ENCODE peak calls at places on chromosomes 12 and 14, in ten cellular contexts. One of them, this sample, is unnamed.

GRCh38 chr12:54624316-54625279 is 10.1 kb downstream of the LACRT start:
- DNase-seq in NCI-H2081 treated with DMSO at 0.1 percent for 48 hours: no peak
- DNase-seq in psoas muscle: no peak
- DNase-seq in body of pancreas: no peak
- DNase-seq in sigmoid colon: no peak
- DNase-seq in effector memory CD8-positive, alpha-beta T cell: no peak
- DNase-seq in H54: no peak
- DNase-seq in cardiac fibroblast: peak; percentile 13
- DNase-seq in activated naive CD4-positive, alpha-beta T cell treated with anti-CD3 and anti-CD28 coated beads, Interleukin-2, amount 10 ng/mL, durations not matched to agents 7 days and 5 days: no peak
- DNase-seq in Ammon's horn: no peak
- DNase-seq in this sample: no peak

GRCh38 chr14:99603471-99603933 is 505 bp downstream of the CCDC85C start:
- DNase-seq in Ammon's horn: no peak
- DNase-seq in body of pancreas: peak; percentile 52
- DNase-seq in psoas muscle: no peak
- DNase-seq in NCI-H2081 treated with DMSO at 0.1 percent for 48 hours: no peak
- DNase-seq in sigmoid colon: no peak
- DNase-seq in activated naive CD4-positive, alpha-beta T cell treated with anti-CD3 and anti-CD28 coated beads, Interleukin-2, amount 10 ng/mL, durations not matched to agents 7 days and 5 days: peak; percentile 65
- DNase-seq in effector memory CD8-positive, alpha-beta T cell: peak; percentile 46
- DNase-seq in cardiac fibroblast: peak; percentile 39
- DNase-seq in H54: peak; percentile 35
- DNase-seq in this sample: peak; percentile 36

GRCh38 chr14:78697341-78697740 is 527.2 kb downstream of the NRXN3 start:
- DNase-seq in cardiac fibroblast: peak; percentile 53
- DNase-seq in NCI-H2081 treated with DMSO at 0.1 percent for 48 hours: peak; percentile 7
- DNase-seq in H54: no peak
- DNase-seq in Ammon's horn: peak; percentile 7
- DNase-seq in activated naive CD4-positive, alpha-beta T cell treated with anti-CD3 and anti-CD28 coated beads, Interleukin-2, amount 10 ng/mL, durations not matched to agents 7 days and 5 days: no peak
- DNase-seq in sigmoid colon: no peak
- DNase-seq in effector memory CD8-positive, alpha-beta T cell: no peak
- DNase-seq in body of pancreas: no peak
- DNase-seq in psoas muscle: no peak
- DNase-seq in this sample: no peak

GRCh38 chr12:50932787-50933280 is 19.5 kb upstream of the HIGD1C start:
- DNase-seq in sigmoid colon: no peak
- DNase-seq in cardiac fibroblast: peak; percentile 22
- DNase-seq in Ammon's horn: no peak
- DNase-seq in effector memory CD8-positive, alpha-beta T cell: no peak
- DNase-seq in body of pancreas: no peak
- DNase-seq in psoas muscle: no peak
- DNase-seq in H54: no peak
- DNase-seq in NCI-H2081 treated with DMSO at 0.1 percent for 48 hours: no peak
- DNase-seq in activated naive CD4-positive, alpha-beta T cell treated with anti-CD3 and anti-CD28 coated beads, Interleukin-2, amount 10 ng/mL, durations not matched to agents 7 days and 5 days: no peak
- DNase-seq in this sample: no peak

GRCh38 chr12:30774599-30774998 is 19.8 kb upstream of the CAPRIN2 start:
- DNase-seq in NCI-H2081 treated with DMSO at 0.1 percent for 48 hours: no peak
- DNase-seq in sigmoid colon: no peak
- DNase-seq in psoas muscle: no peak
- DNase-seq in body of pancreas: no peak
- DNase-seq in Ammon's horn: no peak
- DNase-seq in effector memory CD8-positive, alpha-beta T cell: no peak
- DNase-seq in activated naive CD4-positive, alpha-beta T cell treated with anti-CD3 and anti-CD28 coated beads, Interleukin-2, amount 10 ng/mL, durations not matched to agents 7 days and 5 days: no peak
- DNase-seq in cardiac fibroblast: no peak
- DNase-seq in H54: no peak
- DNase-seq in this sample: no peak

GRCh38 chr12:120711411-120711810 is 1.2 kb downstream of the UNC119B start:
- DNase-seq in sigmoid colon: no peak
- DNase-seq in Ammon's horn: no peak
- DNase-seq in cardiac fibroblast: no peak
- DNase-seq in psoas muscle: no peak
- DNase-seq in NCI-H2081 treated with DMSO at 0.1 percent for 48 hours: no peak
- DNase-seq in activated naive CD4-positive, alpha-beta T cell treated with anti-CD3 and anti-CD28 coated beads, Interleukin-2, amount 10 ng/mL, durations not matched to agents 7 days and 5 days: no peak
- DNase-seq in body of pancreas: no peak
- DNase-seq in H54: no peak
- DNase-seq in effector memory CD8-positive, alpha-beta T cell: no peak
- DNase-seq in this sample: no peak

GRCh38 chr12:50887191-50887590 is 44.5 kb downstream of the TMPRSS12 start:
- DNase-seq in psoas muscle: no peak
- DNase-seq in H54: no peak
- DNase-seq in activated naive CD4-positive, alpha-beta T cell treated with anti-CD3 and anti-CD28 coated beads, Interleukin-2, amount 10 ng/mL, durations not matched to agents 7 days and 5 days: no peak
- DNase-seq in effector memory CD8-positive, alpha-beta T cell: no peak
- DNase-seq in body of pancreas: no peak
- DNase-seq in Ammon's horn: no peak
- DNase-seq in NCI-H2081 treated with DMSO at 0.1 percent for 48 hours: no peak
- DNase-seq in cardiac fibroblast: no peak
- DNase-seq in sigmoid colon: no peak
- DNase-seq in this sample: no peak

GRCh38 chr12:67925077-67925476 is 64.2 kb upstream of the IFNG-AS1 start:
- DNase-seq in cardiac fibroblast: no peak
- DNase-seq in H54: no peak
- DNase-seq in effector memory CD8-positive, alpha-beta T cell: no peak
- DNase-seq in body of pancreas: no peak
- DNase-seq in NCI-H2081 treated with DMSO at 0.1 percent for 48 hours: no peak
- DNase-seq in activated naive CD4-positive, alpha-beta T cell treated with anti-CD3 and anti-CD28 coated beads, Interleukin-2, amount 10 ng/mL, durations not matched to agents 7 days and 5 days: no peak
- DNase-seq in psoas muscle: no peak
- DNase-seq in Ammon's horn: no peak
- DNase-seq in sigmoid colon: no peak
- DNase-seq in this sample: no peak

GRCh38 chr14:29030121-29030520 is 263.5 kb downstream of the FOXG1 start:
- DNase-seq in Ammon's horn: peak; percentile 57
- DNase-seq in effector memory CD8-positive, alpha-beta T cell: no peak
- DNase-seq in psoas muscle: no peak
- DNase-seq in NCI-H2081 treated with DMSO at 0.1 percent for 48 hours: no peak
- DNase-seq in cardiac fibroblast: no peak
- DNase-seq in H54: no peak
- DNase-seq in activated naive CD4-positive, alpha-beta T cell treated with anti-CD3 and anti-CD28 coated beads, Interleukin-2, amount 10 ng/mL, durations not matched to agents 7 days and 5 days: no peak
- DNase-seq in body of pancreas: no peak
- DNase-seq in sigmoid colon: no peak
- DNase-seq in this sample: no peak

GRCh38 chr14:102055181-102055901 is 31.5 kb downstream of the HSP90AA1 start:
- DNase-seq in body of pancreas: peak; percentile 39
- DNase-seq in sigmoid colon: no peak
- DNase-seq in H54: peak; percentile 55
- DNase-seq in activated naive CD4-positive, alpha-beta T cell treated with anti-CD3 and anti-CD28 coated beads, Interleukin-2, amount 10 ng/mL, durations not matched to agents 7 days and 5 days: no peak
- DNase-seq in Ammon's horn: no peak
- DNase-seq in cardiac fibroblast: peak; percentile 50
- DNase-seq in NCI-H2081 treated with DMSO at 0.1 percent for 48 hours: no peak
- DNase-seq in effector memory CD8-positive, alpha-beta T cell: no peak
- DNase-seq in psoas muscle: peak; percentile 57
- DNase-seq in this sample: no peak

GRCh38 chr14:85090681-85091080 is 439.3 kb upstream of the FLRT2 start:
- DNase-seq in NCI-H2081 treated with DMSO at 0.1 percent for 48 hours: no peak
- DNase-seq in activated naive CD4-positive, alpha-beta T cell treated with anti-CD3 and anti-CD28 coated beads, Interleukin-2, amount 10 ng/mL, durations not matched to agents 7 days and 5 days: no peak
- DNase-seq in body of pancreas: no peak
- DNase-seq in sigmoid colon: no peak
- DNase-seq in psoas muscle: no peak
- DNase-seq in effector memory CD8-positive, alpha-beta T cell: no peak
- DNase-seq in Ammon's horn: no peak
- DNase-seq in H54: no peak
- DNase-seq in cardiac fibroblast: peak; percentile 11
- DNase-seq in this sample: no peak

GRCh38 chr12:75600146-75600545 is 88.7 kb upstream of the KRR1 start:
- DNase-seq in cardiac fibroblast: no peak
- DNase-seq in effector memory CD8-positive, alpha-beta T cell: no peak
- DNase-seq in activated naive CD4-positive, alpha-beta T cell treated with anti-CD3 and anti-CD28 coated beads, Interleukin-2, amount 10 ng/mL, durations not matched to agents 7 days and 5 days: no peak
- DNase-seq in sigmoid colon: no peak
- DNase-seq in body of pancreas: no peak
- DNase-seq in NCI-H2081 treated with DMSO at 0.1 percent for 48 hours: no peak
- DNase-seq in psoas muscle: no peak
- DNase-seq in H54: no peak
- DNase-seq in Ammon's horn: no peak
- DNase-seq in this sample: no peak

GRCh38 chr12:30988887-30989286 is 62.3 kb downstream of the TSPAN11 start:
- DNase-seq in effector memory CD8-positive, alpha-beta T cell: no peak
- DNase-seq in H54: no peak
- DNase-seq in sigmoid colon: no peak
- DNase-seq in psoas muscle: no peak
- DNase-seq in cardiac fibroblast: no peak
- DNase-seq in Ammon's horn: no peak
- DNase-seq in NCI-H2081 treated with DMSO at 0.1 percent for 48 hours: peak; percentile 41
- DNase-seq in activated naive CD4-positive, alpha-beta T cell treated with anti-CD3 and anti-CD28 coated beads, Interleukin-2, amount 10 ng/mL, durations not matched to agents 7 days and 5 days: no peak
- DNase-seq in body of pancreas: peak; percentile 72
- DNase-seq in this sample: no peak

GRCh38 chr14:69719501-69719951 is 47.4 kb upstream of the SRSF5 start:
- DNase-seq in sigmoid colon: peak; percentile 81
- DNase-seq in psoas muscle: no peak
- DNase-seq in body of pancreas: peak; percentile 66
- DNase-seq in activated naive CD4-positive, alpha-beta T cell treated with anti-CD3 and anti-CD28 coated beads, Interleukin-2, amount 10 ng/mL, durations not matched to agents 7 days and 5 days: no peak
- DNase-seq in Ammon's horn: no peak
- DNase-seq in NCI-H2081 treated with DMSO at 0.1 percent for 48 hours: no peak
- DNase-seq in H54: no peak
- DNase-seq in cardiac fibroblast: peak; percentile 100
- DNase-seq in effector memory CD8-positive, alpha-beta T cell: no peak
- DNase-seq in this sample: no peak

GRCh38 chr14:24965934-24966593 is 83.9 kb downstream of the STXBP6 start:
- DNase-seq in NCI-H2081 treated with DMSO at 0.1 percent for 48 hours: no peak
- DNase-seq in body of pancreas: peak; percentile 71
- DNase-seq in activated naive CD4-positive, alpha-beta T cell treated with anti-CD3 and anti-CD28 coated beads, Interleukin-2, amount 10 ng/mL, durations not matched to agents 7 days and 5 days: no peak
- DNase-seq in psoas muscle: no peak
- DNase-seq in H54: peak; percentile 5
- DNase-seq in cardiac fibroblast: peak; percentile 70
- DNase-seq in Ammon's horn: peak; percentile 58
- DNase-seq in sigmoid colon: peak; percentile 81
- DNase-seq in effector memory CD8-positive, alpha-beta T cell: no peak
- DNase-seq in this sample: no peak

GRCh38 chr14:102370305-102370809 is 7.6 kb downstream of the TECPR2 start:
- DNase-seq in sigmoid colon: no peak
- DNase-seq in NCI-H2081 treated with DMSO at 0.1 percent for 48 hours: no peak
- DNase-seq in activated naive CD4-positive, alpha-beta T cell treated with anti-CD3 and anti-CD28 coated beads, Interleukin-2, amount 10 ng/mL, durations not matched to agents 7 days and 5 days: no peak
- DNase-seq in effector memory CD8-positive, alpha-beta T cell: no peak
- DNase-seq in cardiac fibroblast: peak; percentile 22
- DNase-seq in Ammon's horn: peak; percentile 49
- DNase-seq in psoas muscle: no peak
- DNase-seq in H54: no peak
- DNase-seq in body of pancreas: no peak
- DNase-seq in this sample: no peak

This sample was measured in immature natural killer cell.